ENCODE peak calls at places on chromosomes 5 and 9, in five cellular contexts. P is pancreas, A is sigmoid colon, L is breast epithelium, N is adrenal gland. M is an unnamed sample.

GRCh38 chr9:113409481-113409880 is 994 bp downstream of the POLE3 start:
- DNase-seq in P (no peak), A (no peak), L (no peak), N (no peak), M (no peak)

GRCh38 chr5:149824115-149824514 is 94.0 kb downstream of the PPARGC1B start:
- DNase-seq in P (no peak), N (no peak), A (no peak), L (no peak), M (no peak)

GRCh38 chr5:66684663-66685062 is 88.5 kb downstream of the MAST4 start:
- DNase-seq in N (no peak), P (no peak), A (no peak), L (no peak), M (no peak)

GRCh38 chr9:17810728-17811634 is 232.1 kb downstream of the SH3GL2 start:
- DNase-seq in L (no peak), N (peak), A (peak), P (no peak), M (peak)

GRCh38 chr9:123375725-123376132 is 19.7 kb downstream of the CRB2 start:
- DNase-seq in N (no peak), P (no peak), L (no peak), A (peak), M (no peak)

GRCh38 chr5:78547731-78548189 is 100.8 kb downstream of the LHFPL2 start:
- DNase-seq in N (peak), L (peak), P (no peak), A (peak), M (no peak)

GRCh38 chr5:77867194-77867691 is 91.1 kb upstream of the TBCA start:
- DNase-seq in N (no peak), A (no peak), P (no peak), L (no peak), M (no peak)

GRCh38 chr9:18236336-18236735 is 237.6 kb upstream of the ADAMTSL1 start:
- DNase-seq in P (no peak), L (no peak), A (no peak), N (no peak), M (no peak)

GRCh38 chr9:31608413-31608812 is 776.0 kb upstream of the ACO1 start:
- DNase-seq in P (no peak), A (no peak), L (no peak), N (no peak), M (no peak)

GRCh38 chr9:134243778-134244467 is 79.6 kb upstream of the RNU6ATAC start:
- DNase-seq in L (no peak), N (peak), A (no peak), P (no peak), M (peak)

GRCh38 chr5:56279979-56280378 is 46.8 kb upstream of the ANKRD55 start:
- DNase-seq in P (no peak), N (peak), L (peak), A (no peak), M (no peak)

GRCh38 chr5:79562351-79563246 is 48.7 kb upstream of the HOMER1 start:
- DNase-seq in L (no peak), N (no peak), P (no peak), A (no peak), M (no peak)

GRCh38 chr9:82152181-82152580 is 163.6 kb downstream of the SPATA31D1 start:
- DNase-seq in L (no peak), A (no peak), N (no peak), P (no peak), M (no peak)

GRCh38 chr9:8762676-8763075 is 963.1 kb upstream of the DMAC1 start:
- DNase-seq in P (no peak), A (no peak), N (no peak), L (no peak), M (no peak)

GRCh38 chr5:176995896-176996767 is 10.4 kb downstream of the UIMC1 start:
- DNase-seq in A (no peak), L (no peak), P (no peak), N (no peak), M (no peak)

GRCh38 chr5:148179234-148179824 is 11.0 kb downstream of the SPINK14 start:
- DNase-seq in P (no peak), L (no peak), N (peak), A (no peak), M (no peak)

GRCh38 chr5:84259221-84260045 is 125.2 kb downstream of the EDIL3 start:
- DNase-seq in P (no peak), A (no peak), L (no peak), N (no peak), M (no peak)

GRCh38 chr5:147949711-147950573 is 43.6 kb upstream of the C5orf46 start:
- DNase-seq in A (no peak), N (no peak), P (no peak), L (no peak), M (no peak)

GRCh38 chr9:120348951-120349429 is 231.0 kb downstream of the CDK5RAP2 start:
- DNase-seq in P (no peak), L (no peak), A (no peak), N (peak), M (peak)

GRCh38 chr5:137954131-137954879 is 65.0 kb downstream of the PKD2L2 start:
- DNase-seq in A (peak), P (no peak), N (peak), L (no peak), M (no peak)

GRCh38 chr5:989961-990530 is 18.6 kb upstream of the NKD2 start:
- DNase-seq in A (peak), L (peak), N (peak), P (peak), M (peak)

GRCh38 chr9:75085640-75086039 is 2.3 kb downstream of the NMRK1 start:
- DNase-seq in A (no peak), L (no peak), N (peak), P (no peak), M (no peak)

GRCh38 chr9:77899679-77900354 is 131.8 kb downstream of the GNAQ start:
- DNase-seq in N (no peak), A (no peak), P (no peak), L (no peak), M (no peak)

GRCh38 chr5:129743541-129744187 is 4.2 kb upstream of the MINAR2 start:
- DNase-seq in N (no peak), P (no peak), L (no peak), A (no peak), M (no peak)

GRCh38 chr9:124079176-124079925 is 67.8 kb downstream of the LHX2 start:
- DNase-seq in L (peak), N (peak), P (no peak), A (peak), M (no peak)

GRCh38 chr5:14710313-14710994 is 45.9 kb downstream of the OTULIN start:
- DNase-seq in L (no peak), A (no peak), N (no peak), P (no peak), M (no peak)

GRCh38 chr5:17365326-17365725 is 132.7 kb upstream of the TAF11L2 start:
- DNase-seq in L (no peak), P (no peak), A (no peak), N (no peak), M (no peak)

GRCh38 chr9:137058651-137059234 is 4.9 kb upstream of the ENTPD2 start:
- DNase-seq in A (no peak), P (no peak), N (no peak), L (no peak), M (no peak)

GRCh38 chr9:73805111-73805510 is 653.4 kb downstream of the ANXA1 start:
- DNase-seq in P (no peak), A (no peak), N (no peak), L (no peak), M (no peak)

DNA sequence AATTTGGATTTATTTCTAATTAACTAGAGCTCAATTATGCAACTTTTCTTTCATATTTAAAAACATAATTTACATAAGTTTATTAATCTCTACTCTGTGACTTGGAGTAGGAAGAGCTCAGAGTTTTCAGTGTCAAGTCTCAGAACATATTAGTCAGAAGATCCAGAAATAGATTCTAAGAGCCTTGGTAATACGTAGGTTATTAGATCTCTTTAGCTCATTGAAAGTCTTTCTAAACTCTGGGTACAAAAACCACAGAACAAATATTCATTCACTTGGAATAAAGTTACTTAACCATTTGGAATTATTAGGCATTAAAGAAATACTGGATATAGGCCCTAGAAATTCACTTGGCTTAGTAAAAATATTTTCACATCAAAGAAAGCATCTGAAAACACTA is 26.3 kb upstream of the ISCA1 start:
- DNase-seq in A (no peak), N (no peak), L (no peak), P (no peak), M (no peak)
- H3K27ac ChIP-seq in A (no peak), N (peak), L (no peak), P (no peak), M (no peak)

DNA sequence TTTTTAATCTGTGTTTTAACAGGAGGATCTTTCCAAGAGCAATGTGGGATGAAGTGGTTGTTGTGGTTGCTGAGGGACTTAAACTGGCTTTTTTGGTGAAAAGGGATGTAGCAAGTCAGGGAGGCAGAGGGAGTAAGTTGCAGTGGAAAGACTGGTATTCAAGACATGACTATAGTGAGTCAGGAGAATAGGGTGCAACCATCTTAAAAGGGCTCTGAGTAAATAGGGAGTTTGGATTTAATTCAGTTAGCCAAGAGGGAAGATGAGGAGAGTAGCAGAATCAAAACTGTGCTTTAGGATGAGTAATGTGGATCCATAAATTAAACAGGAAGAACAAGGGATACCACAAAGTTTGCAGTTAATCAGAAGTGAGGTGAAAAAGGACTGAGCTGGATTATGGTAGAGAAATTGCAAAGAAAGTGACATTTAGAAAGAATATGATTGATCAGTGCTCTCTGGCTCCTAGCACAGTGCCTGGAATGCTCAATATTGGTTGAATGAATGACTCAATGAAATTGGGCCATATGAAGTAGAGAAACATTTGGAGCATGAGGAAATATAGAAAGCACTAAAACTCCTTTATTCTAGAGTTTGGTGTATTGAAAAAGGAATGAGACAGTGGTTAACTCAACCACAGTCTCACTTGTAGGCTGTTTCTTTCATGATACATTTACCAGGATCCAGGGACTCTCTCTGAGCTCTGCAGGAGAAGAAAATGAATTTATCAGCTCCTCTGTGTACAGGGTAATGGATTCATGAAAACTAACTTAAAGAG is 5.1 kb downstream of the POLR3G start:
- DNase-seq in A (no peak), N (no peak), P (no peak), L (no peak), M (no peak)
- H3K27ac ChIP-seq in A (no peak), N (no peak), P (no peak), L (no peak), M (no peak)

DNA sequence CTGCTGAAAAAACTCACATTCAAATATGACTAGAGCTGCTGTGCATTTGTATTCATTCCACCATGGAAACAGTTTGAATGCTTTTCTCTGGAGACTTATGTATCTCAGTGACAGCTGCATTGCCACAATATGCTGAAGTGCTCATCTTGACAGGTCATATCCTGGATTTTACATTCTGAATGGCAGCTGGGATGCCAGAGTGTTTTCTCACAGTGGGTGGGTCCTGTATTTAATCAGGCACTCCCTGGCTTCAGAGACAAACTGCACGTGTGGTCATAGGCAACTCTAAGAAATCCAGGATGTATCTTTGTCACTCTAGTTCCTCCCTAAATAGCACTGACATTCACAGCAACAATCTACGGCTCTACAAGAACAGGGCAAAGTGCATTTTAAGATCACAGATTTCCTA is 75.6 kb downstream of the ST8SIA4 start:
- DNase-seq in N (no peak), P (no peak), A (no peak), L (no peak), M (no peak)
- H3K27ac ChIP-seq in N (peak), P (no peak), A (peak), L (no peak), M (no peak)

GRCh38 chr5:32710859-32711692 is at the start of gene NPR3:
- DNase-seq in A (peak), P (no peak), L (no peak), N (no peak), M (peak)
- H3K27ac ChIP-seq in A (no peak), P (peak), L (no peak), N (peak), M (peak)

DNA sequence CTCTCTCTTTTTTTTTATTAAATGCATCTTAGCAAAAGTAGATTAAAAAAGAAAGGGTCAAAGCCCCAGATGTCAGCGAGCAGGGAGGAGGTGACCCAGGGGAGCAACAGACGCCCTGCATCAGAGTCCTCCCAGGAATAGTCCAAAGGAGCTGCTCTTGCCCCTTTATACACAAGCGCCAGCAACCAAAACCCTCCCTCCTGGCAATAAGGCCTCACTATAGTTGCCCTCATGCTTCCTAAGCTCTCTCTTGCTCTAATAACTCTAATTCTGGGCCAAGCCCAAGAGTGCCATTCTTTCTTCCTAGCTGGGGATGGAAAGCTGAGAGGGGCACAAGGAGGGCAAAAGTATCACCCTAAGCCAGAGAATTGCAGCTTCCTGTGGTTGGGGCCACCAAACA is 26.3 kb downstream of the PCDHGC5 start:
- DNase-seq in P (no peak), L (no peak), A (no peak), N (no peak), M (no peak)
- H3K27ac ChIP-seq in P (no peak), L (peak), A (peak), N (peak), M (peak)

DNA sequence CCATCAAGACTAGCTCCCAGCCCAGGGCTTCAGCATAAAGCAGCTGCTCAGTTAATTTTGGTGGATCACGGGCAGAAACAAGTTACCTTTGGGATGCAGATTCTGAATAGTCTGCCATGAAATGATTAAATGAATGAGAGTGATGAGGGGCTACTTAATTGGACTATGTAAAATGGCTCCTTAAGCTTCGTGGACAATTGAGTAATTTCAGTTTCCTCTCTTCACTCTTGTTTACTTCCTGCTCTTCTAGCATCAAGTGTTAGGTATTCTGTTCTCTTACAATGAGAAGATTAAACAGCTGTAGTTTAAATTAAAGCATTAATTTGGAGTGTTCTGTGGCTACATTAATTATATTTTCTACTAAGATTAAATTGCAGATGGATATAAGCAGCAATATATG is 28.1 kb downstream of the PIK3R1 start:
- DNase-seq in L (no peak), A (no peak), N (no peak), P (no peak), M (no peak)
- H3K27ac ChIP-seq in L (peak), A (peak), N (peak), P (peak), M (peak)

GRCh38 chr9:114696814-114697544 is 15.0 kb upstream of the TEX48 start:
- DNase-seq in P (no peak), A (no peak), N (no peak), L (no peak), M (no peak)
- H3K27ac ChIP-seq in P (no peak), A (no peak), N (no peak), L (no peak), M (no peak)

GRCh38 chr5:143476601-143477211 is 73.2 kb upstream of the NR3C1 start:
- DNase-seq in A (no peak), N (no peak), L (no peak), P (no peak), M (no peak)
- H3K27ac ChIP-seq in A (no peak), N (no peak), L (no peak), P (no peak), M (no peak)

DNA sequence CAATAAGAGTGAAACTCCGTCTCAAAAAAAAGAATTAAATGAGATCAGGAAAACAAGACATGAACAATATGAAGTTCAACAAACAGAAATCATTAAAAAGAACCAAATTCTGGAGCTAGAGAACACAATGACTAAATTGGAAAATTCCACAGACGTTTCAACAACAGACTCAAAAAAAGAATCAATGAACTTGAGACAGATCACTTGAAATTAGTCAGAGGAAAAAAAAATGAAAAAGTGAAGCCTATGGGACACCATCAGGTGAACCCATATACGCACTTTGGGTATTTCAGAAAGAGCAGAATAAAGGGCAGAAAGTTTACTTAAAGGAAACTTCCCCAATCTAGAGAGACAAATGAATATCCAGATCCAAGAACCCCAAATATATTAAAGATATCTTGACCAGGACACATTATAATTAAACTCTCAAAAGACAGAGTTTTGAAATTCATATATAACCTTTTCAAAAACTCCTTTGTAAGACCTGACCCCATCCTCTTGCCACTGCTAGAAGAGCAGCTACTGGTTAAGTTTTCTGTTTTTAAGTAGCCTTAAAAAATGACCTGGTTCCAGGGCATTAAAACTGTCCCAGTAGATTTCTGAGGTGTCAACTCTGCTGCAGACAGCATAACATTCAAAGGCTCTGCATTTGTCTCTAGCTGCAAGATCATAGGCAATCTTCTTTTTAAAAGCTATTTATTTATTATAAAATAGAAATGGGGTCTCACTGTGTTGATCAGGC is 7.7 kb upstream of the MATR3 start:
- DNase-seq in P (no peak), A (no peak), L (no peak), N (no peak), M (no peak)
- H3K27ac ChIP-seq in P (no peak), A (no peak), L (no peak), N (no peak), M (no peak)